ENCODE peak calls at places on chromosomes 2 and 18, in nine cellular contexts. T, Q, L, J, V, M, D, Z and K are unnamed samples.

GRCh38 chr2:235542728-235543125 is 48.9 kb downstream of the AGAP1 start:
- DNase-seq in T (no peak), Q (no peak), L (no peak), J (no peak), V (no peak), M (peak; percentile 35), D (peak; percentile 61), Z (no peak), K (no peak)

GRCh38 chr2:239034561-239035341 is 186.9 kb downstream of the TWIST2 start:
- DNase-seq in T (no peak), Q (no peak), L (no peak), J (no peak), V (no peak), M (no peak), D (no peak), Z (no peak), K (no peak)

GRCh38 chr18:32056613-32057358 is 34.9 kb upstream of the RNF138 start:
- DNase-seq in T (no peak), Q (no peak), L (no peak), J (no peak), V (no peak), M (no peak), D (no peak), Z (no peak), K (no peak)

GRCh38 chr18:39966275-39966674 is 1988.8 kb upstream of the PIK3C3 start:
- DNase-seq in T (no peak), Q (no peak), L (no peak), J (no peak), V (no peak), M (no peak), D (no peak), Z (no peak), K (no peak)

GRCh38 chr18:35807942-35808341 is 164.5 kb upstream of the RMP24 start:
- DNase-seq in T (no peak), Q (no peak), L (no peak), J (no peak), V (no peak), M (no peak), D (no peak), Z (no peak), K (no peak)

GRCh38 chr2:204019572-204020501 is 83.3 kb downstream of the ICOS start:
- DNase-seq in T (peak; percentile 15), Q (no peak), L (no peak), J (no peak), V (no peak), M (no peak), D (no peak), Z (no peak), K (no peak)

GRCh38 chr18:48672671-48673340 is 134.0 kb downstream of the CTIF start:
- DNase-seq in T (no peak), Q (no peak), L (no peak), J (no peak), V (no peak), M (no peak), D (no peak), Z (no peak), K (no peak)

GRCh38 chr2:237429761-237430160 is 15.8 kb upstream of the COL6A3 start:
- DNase-seq in T (peak; percentile 31), Q (peak; percentile 88), L (no peak), J (no peak), V (no peak), M (no peak), D (no peak), Z (no peak), K (no peak)

GRCh38 chr2:131105950-131106801 is 1.0 kb downstream of the PLEKHB2 start:
- DNase-seq in T (peak; percentile 78), Q (peak; percentile 58), L (peak; percentile 40), J (peak; percentile 26), V (peak; percentile 57), M (peak; percentile 67), D (peak; percentile 45), Z (no peak), K (peak; percentile 64)

GRCh38 chr2:30287190-30287589 is 55.9 kb downstream of the LBH start:
- DNase-seq in T (no peak), Q (no peak), L (no peak), J (no peak), V (no peak), M (no peak), D (no peak), Z (no peak), K (no peak)

GRCh38 chr2:161427413-161428239 is 11.5 kb downstream of the TBR1 start:
- DNase-seq in T (peak; percentile 44), Q (no peak), L (no peak), J (no peak), V (no peak), M (no peak), D (no peak), Z (no peak), K (no peak)

GRCh38 chr2:161428240-161428587 is 12.1 kb downstream of the TBR1 start:
- DNase-seq in T (no peak), Q (no peak), L (no peak), J (no peak), V (no peak), M (no peak), D (no peak), Z (no peak), K (no peak)

GRCh38 chr2:161426416-161426787 is 10.3 kb downstream of the TBR1 start:
- DNase-seq in T (no peak), Q (no peak), L (no peak), J (no peak), V (no peak), M (no peak), D (no peak), Z (no peak), K (no peak)

GRCh38 chr2:161425966-161426365 is 9.9 kb downstream of the TBR1 start:
- DNase-seq in T (no peak), Q (no peak), L (no peak), J (no peak), V (no peak), M (no peak), D (no peak), Z (no peak), K (no peak)

DNA sequence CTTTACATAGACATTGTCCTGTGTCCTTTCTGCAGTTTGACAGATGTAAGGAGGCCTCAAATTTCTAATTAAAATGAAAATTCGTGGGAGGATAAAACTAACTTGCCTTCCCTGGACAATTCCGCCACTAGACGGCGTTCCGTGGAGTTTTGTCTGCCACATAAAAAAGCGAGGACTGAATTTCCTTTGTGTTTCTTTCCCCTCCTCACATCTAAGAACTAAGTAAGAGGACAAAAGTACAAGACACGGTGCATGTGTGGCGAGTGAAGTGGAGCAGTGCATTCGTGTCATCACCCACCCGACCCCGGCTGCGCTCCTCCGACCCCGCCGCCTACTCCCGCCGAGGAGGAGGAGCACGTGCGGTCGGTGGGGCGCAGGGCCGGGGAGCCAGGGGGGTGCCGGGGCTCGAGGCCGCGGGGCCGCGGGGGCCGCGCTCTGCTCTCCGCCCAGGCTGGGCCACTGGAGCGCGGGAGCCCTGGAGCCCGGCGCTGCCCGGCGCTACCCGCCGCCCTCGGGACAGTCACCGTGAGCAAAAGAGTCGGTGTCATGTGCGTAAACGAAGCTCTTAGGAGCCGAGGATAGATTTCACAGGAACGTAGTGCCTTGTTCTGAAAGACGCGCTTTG is 10.8 kb downstream of the TBR1 start:
- DNase-seq in T (peak; percentile 75), Q (no peak), L (no peak), J (no peak), V (peak; percentile 44), M (no peak), D (no peak), Z (no peak), K (no peak)
- TF ChIP-seq CTCF in T (peak; percentile 66), Q (no peak), L (no peak), J (no peak), V (peak; percentile 70), M (peak; percentile 58), D (no peak), Z (no peak), K (peak; percentile 5)

DNA sequence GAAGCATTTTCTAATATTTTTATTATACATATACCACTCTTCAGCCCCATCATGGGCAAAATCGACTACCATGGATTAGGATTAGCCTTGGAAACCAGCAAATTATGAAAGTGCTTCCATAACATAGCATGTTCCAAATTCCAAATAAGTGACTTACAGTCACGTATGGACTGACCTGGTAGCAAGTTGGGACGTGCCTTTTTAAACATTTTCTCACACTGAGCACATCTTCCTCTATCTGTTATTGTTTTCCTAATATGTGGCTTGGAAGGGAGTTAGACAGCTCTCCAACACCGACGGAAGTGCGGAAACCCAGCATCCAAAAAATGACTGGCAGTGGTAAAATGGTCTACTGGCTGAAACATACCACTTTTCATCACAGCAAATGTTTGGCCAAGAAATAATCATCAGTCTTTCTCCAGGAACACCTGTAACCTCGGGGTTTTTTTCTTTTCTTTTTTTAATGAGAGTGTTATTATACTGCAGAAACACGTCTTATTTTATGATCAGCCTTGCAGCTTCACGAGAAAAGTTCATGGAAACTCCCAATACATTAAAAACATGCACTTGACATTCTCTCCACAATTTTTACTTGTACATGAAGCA is 107.0 kb downstream of the IRS1 start:
- DNase-seq in T (no peak), Q (no peak), L (no peak), J (no peak), V (no peak), M (no peak), D (no peak), Z (no peak), K (no peak)
- TF ChIP-seq CTCF in T (no peak), Q (no peak), L (no peak), J (no peak), V (no peak), M (no peak), D (no peak), Z (no peak), K (no peak)

GRCh38 chr2:24881623-24882022 is 38.4 kb downstream of the ADCY3 start:
- DNase-seq in T (no peak), Q (no peak), L (no peak), J (no peak), V (no peak), M (no peak), D (peak; percentile 47), Z (no peak), K (no peak)
- TF ChIP-seq CTCF in T (peak; percentile 11), Q (no peak), L (no peak), J (no peak), V (no peak), M (no peak), D (peak; percentile 28), Z (no peak), K (no peak)

GRCh38 chr2:230410861-230411464 is 5.0 kb upstream of the SP100 start:
- DNase-seq in T (no peak), Q (no peak), L (no peak), J (no peak), V (no peak), M (no peak), D (no peak), Z (no peak), K (peak; percentile 22)

GRCh38 chr2:230410263-230410662 is 5.7 kb upstream of the SP100 start:
- DNase-seq in T (no peak), Q (no peak), L (no peak), J (no peak), V (no peak), M (no peak), D (no peak), Z (no peak), K (no peak)

GRCh38 chr2:230412369-230412706 is 3.7 kb upstream of the SP100 start:
- DNase-seq in T (no peak), Q (no peak), L (no peak), J (no peak), V (no peak), M (no peak), D (no peak), Z (no peak), K (no peak)

GRCh38 chr2:230412846-230413245 is 3.2 kb upstream of the SP100 start:
- DNase-seq in T (no peak), Q (no peak), L (no peak), J (no peak), V (no peak), M (no peak), D (no peak), Z (no peak), K (no peak)

GRCh38 chr2:230411484-230412368 is 4.3 kb upstream of the SP100 start:
- DNase-seq in T (peak; percentile 87), Q (peak; percentile 76), L (peak; percentile 59), J (peak; percentile 71), V (peak; percentile 73), M (peak; percentile 78), D (peak; percentile 43), Z (no peak), K (peak; percentile 86)
- TF ChIP-seq CTCF in T (no peak), Q (no peak), L (no peak), J (no peak), V (no peak), M (no peak), D (no peak), Z (no peak), K (no peak)